ENCODE peak calls at places on chromosomes 11 and 22, in six cellular contexts. B, G, T, Q, N and H are unnamed samples.

GRCh38 chr22:46589141-46589748 is 30.9 kb upstream of the GRAMD4 start:
- DNase-seq in Q (no peak), G (no peak), B (no peak), N (no peak), T (no peak), H (no peak)

GRCh38 chr11:12134239-12134590 is 23.8 kb downstream of the MICAL2 start:
- DNase-seq in T (no peak), B (no peak), Q (no peak), G (no peak), N (no peak), H (no peak)

GRCh38 chr11:112255075-112255739 is 5.5 kb downstream of the PLET1 start:
- DNase-seq in T (no peak), N (no peak), G (no peak), B (no peak), Q (no peak), H (no peak)

GRCh38 chr22:49239264-49240015 is 588.2 kb downstream of the BRD1 start:
- DNase-seq in B (no peak), G (peak), N (no peak), T (no peak), Q (no peak), H (no peak)

GRCh38 chr11:69391192-69392103 is 90.0 kb upstream of the LINC01488 start:
- DNase-seq in B (no peak), T (no peak), G (no peak), N (no peak), Q (no peak), H (no peak)

GRCh38 chr22:42717197-42717967 is 3.3 kb downstream of the A4GALT start:
- DNase-seq in N (peak), B (no peak), T (no peak), Q (no peak), G (no peak), H (no peak)

GRCh38 chr11:5096011-5096410 is 26.6 kb downstream of the OR52E1 start:
- DNase-seq in N (no peak), T (no peak), B (no peak), G (no peak), Q (no peak), H (no peak)

GRCh38 chr22:36773935-36774334 is 2.0 kb downstream of the IFT27 start:
- DNase-seq in G (no peak), T (no peak), N (peak), Q (no peak), B (no peak), H (no peak)

GRCh38 chr11:110050201-110050506 is 43.0 kb upstream of the ZC3H12C start:
- DNase-seq in Q (no peak), N (no peak), T (no peak), G (no peak), B (no peak), H (no peak)

GRCh38 chr22:23938328-23939016 is 22.5 kb downstream of the GSTT2B start:
- DNase-seq in N (no peak), B (no peak), Q (no peak), G (no peak), T (no peak), H (no peak)